ENCODE peak calls at places on chromosomes 7 and 10, in ten cellular contexts. O is foreskin fibroblast, R is GM20000, C is nephron progenitor cell, B is kidney epithelial cell, V is sigmoid colon, A is fibroblast of lung, T is cardiac fibroblast, Z is hepatocyte, P is tibial artery. Y is an unnamed sample.

GRCh38 chr7:2937701-2938513 is 93.8 kb upstream of the GNA12 start:
- DNase-seq in A (no peak), Z (no peak), R (no peak), B (no peak), P (no peak), T (no peak), C (no peak), V (peak; percentile 38), O (no peak), Y (peak; percentile 68)

GRCh38 chr7:132500727-132501410 is 75.4 kb downstream of the PLXNA4 start:
- DNase-seq in O (peak; percentile 44), B (no peak), A (peak; percentile 69), V (peak; percentile 80), Z (peak; percentile 41), C (no peak), P (peak; percentile 80), T (peak; percentile 51), R (no peak), Y (no peak)

GRCh38 chr7:90951986-90952648 is 312.1 kb upstream of the FZD1 start:
- DNase-seq in P (no peak), O (no peak), C (no peak), R (no peak), B (no peak), Z (no peak), V (no peak), A (no peak), T (no peak), Y (no peak)

GRCh38 chr10:116490028-116490662 is 55.6 kb upstream of the PNLIP start:
- DNase-seq in A (peak; percentile 8), R (peak; percentile 33), T (peak; percentile 41), V (no peak), P (no peak), Z (peak; percentile 53), C (no peak), B (no peak), O (peak; percentile 0), Y (no peak)

GRCh38 chr10:46097576-46098317 is 51.7 kb upstream of the MSMB start:
- DNase-seq in V (no peak), P (no peak), O (no peak), A (no peak), R (no peak), Z (no peak), B (no peak), C (no peak), T (no peak), Y (no peak)

GRCh38 chr7:98081351-98081750 is 25.3 kb upstream of the LMTK2 start:
- DNase-seq in O (no peak), P (no peak), A (no peak), B (no peak), C (no peak), Z (no peak), R (no peak), V (no peak), T (no peak), Y (no peak)

GRCh38 chr10:46310851-46311250 is 24.1 kb downstream of the ANTXRL start:
- DNase-seq in A (no peak), O (no peak), Z (no peak), C (no peak), V (peak; percentile 49), P (no peak), B (no peak), T (no peak), R (no peak), Y (no peak)

GRCh38 chr7:124072603-124073324 is 39.9 kb upstream of the TMEM229A start:
- DNase-seq in A (peak; percentile 82), P (no peak), O (peak; percentile 17), V (no peak), R (no peak), B (peak; percentile 25), T (peak; percentile 75), C (no peak), Z (peak; percentile 48), Y (no peak)

GRCh38 chr7:29243777-29244655 is 49.4 kb downstream of the CHN2 start:
- DNase-seq in T (no peak), O (no peak), A (no peak), P (no peak), C (no peak), V (no peak), Z (no peak), B (no peak), R (no peak), Y (no peak)

GRCh38 chr10:77406764-77407430 is 230.7 kb downstream of the KCNMA1 start:
- DNase-seq in R (no peak), P (no peak), O (no peak), T (no peak), A (no peak), Z (no peak), B (no peak), V (no peak), C (no peak), Y (no peak)

GRCh38 chr10:127012769-127013152 is 107.5 kb downstream of the DOCK1 start:
- DNase-seq in V (no peak), O (no peak), C (peak; percentile 21), T (no peak), B (peak; percentile 48), Z (peak; percentile 36), P (peak; percentile 36), A (peak; percentile 33), R (no peak), Y (no peak)

GRCh38 chr7:116730097-116731018 is 58.4 kb downstream of the MET start:
- DNase-seq in A (no peak), T (no peak), P (no peak), R (no peak), B (no peak), Z (no peak), C (no peak), O (no peak), V (no peak), Y (no peak)

GRCh38 chr10:100882251-100882643 is 30.5 kb upstream of the SLF2 start:
- DNase-seq in R (no peak), C (no peak), P (no peak), O (no peak), V (no peak), B (no peak), T (no peak), A (no peak), Z (no peak), Y (no peak)

GRCh38 chr10:100878291-100878910 is 34.4 kb upstream of the SLF2 start:
- DNase-seq in P (no peak), T (peak; percentile 82), V (no peak), R (peak; percentile 62), B (no peak), O (peak; percentile 61), C (peak; percentile 71), Z (peak; percentile 84), A (peak; percentile 59), Y (peak; percentile 59)

GRCh38 chr10:100877451-100877850 is 35.3 kb upstream of the SLF2 start:
- DNase-seq in O (no peak), Z (no peak), T (no peak), C (no peak), A (no peak), V (no peak), P (no peak), R (no peak), B (no peak), Y (peak; percentile 61)

GRCh38 chr10:100881552-100882250 is 31.1 kb upstream of the SLF2 start:
- DNase-seq in A (no peak), P (no peak), R (no peak), C (no peak), Z (no peak), V (no peak), O (no peak), T (no peak), B (no peak), Y (no peak)

DNA sequence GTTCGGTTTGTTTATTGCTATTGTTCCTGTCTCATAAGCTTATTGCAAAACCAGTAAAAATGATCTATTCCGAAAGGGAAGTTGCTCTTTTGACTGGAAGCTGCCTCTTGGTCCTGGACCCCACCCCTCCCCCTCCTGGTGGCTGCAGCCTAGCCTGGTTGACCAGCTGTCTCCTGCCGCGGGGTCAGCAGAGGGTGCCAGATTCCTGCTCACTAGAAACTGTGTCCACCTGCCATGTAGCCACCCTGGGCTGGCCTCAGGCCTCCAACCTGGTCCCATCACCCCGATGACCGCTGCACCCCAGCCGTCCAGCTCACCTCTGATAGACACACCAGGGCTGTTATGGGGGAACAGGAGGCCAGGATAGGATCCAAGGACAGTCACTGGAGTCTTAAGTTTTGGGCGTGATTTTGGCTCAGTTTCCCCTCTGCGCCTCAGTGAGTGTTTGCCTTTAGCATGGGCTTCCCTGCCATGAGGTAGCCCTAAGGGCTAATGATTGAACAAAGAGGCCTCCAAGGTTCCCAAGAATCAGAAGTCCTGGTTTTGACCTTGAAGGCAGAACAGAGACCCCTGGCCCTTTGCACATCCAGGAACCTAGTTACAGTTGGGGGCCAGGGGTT is 32.9 kb upstream of the SLF2 start:
- DNase-seq in O (no peak), T (no peak), R (no peak), C (peak; percentile 67), V (no peak), A (no peak), Z (no peak), B (no peak), P (no peak), Y (peak; percentile 75)
- TF ChIP-seq CTCF in O (no peak), T (no peak), R (no peak), C (no peak), V (no peak), A (no peak), Z (peak; percentile 6), B (peak; percentile 27), P (no peak), Y (no peak)

DNA sequence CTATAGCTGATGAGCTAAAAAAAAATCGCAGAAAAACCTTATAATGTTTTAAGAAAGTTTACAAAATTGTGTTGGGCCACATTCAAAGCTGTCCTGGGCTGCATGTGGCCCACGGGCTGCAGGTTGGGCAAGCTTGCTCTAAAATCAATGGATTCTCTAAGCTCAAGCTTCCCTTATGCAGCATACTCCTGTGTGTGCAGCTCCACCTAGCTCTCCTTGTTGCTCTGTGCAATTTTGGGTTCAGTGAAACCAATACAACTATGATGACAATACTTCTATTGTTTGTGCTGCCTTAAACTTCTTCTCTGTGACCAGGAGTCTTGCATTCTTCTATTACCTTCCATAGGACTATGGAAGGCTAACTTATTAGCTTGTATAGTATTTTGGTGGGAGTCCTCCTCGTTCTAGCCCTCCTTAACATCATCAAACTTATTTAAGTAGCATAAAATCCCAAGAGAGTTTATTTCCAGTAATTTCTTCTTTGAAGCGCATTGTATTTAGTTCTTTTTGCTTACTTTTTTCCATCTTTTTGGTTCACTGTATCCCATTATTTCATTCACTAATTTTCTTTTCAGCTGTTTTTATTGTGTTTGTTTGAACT is 170.9 kb upstream of the SMIM30 start:
- DNase-seq in B (no peak), V (no peak), Z (peak; percentile 39), A (peak; percentile 53), O (peak; percentile 7), P (no peak), R (peak; percentile 8), C (no peak), T (peak; percentile 71), Y (no peak)
- TF ChIP-seq CTCF in B (peak; percentile 34), V (no peak), Z (peak; percentile 49), A (peak; percentile 77), O (peak; percentile 82), P (peak; percentile 17), R (peak; percentile 46), C (no peak), T (peak; percentile 64), Y (peak; percentile 84)

GRCh38 chr7:157228864-157229422 is 90.2 kb downstream of the UBE3C start:
- DNase-seq in O (peak; percentile 25), A (peak; percentile 9), V (no peak), T (peak; percentile 48), B (no peak), R (peak; percentile 23), C (peak; percentile 26), Z (peak; percentile 19), P (no peak), Y (no peak)
- TF ChIP-seq CTCF in O (peak; percentile 59), A (peak; percentile 41), V (no peak), T (peak; percentile 54), B (peak; percentile 49), R (no peak), C (peak; percentile 24), Z (peak; percentile 29), P (peak; percentile 13), Y (peak; percentile 73)

GRCh38 chr10:119178371-119179119 is at the start of gene PRDX3:
- DNase-seq in C (peak; percentile 98), Z (peak; percentile 97), O (peak; percentile 84), V (peak; percentile 96), R (peak; percentile 94), A (peak; percentile 87), T (peak; percentile 90), B (peak; percentile 52), P (peak; percentile 96), Y (peak; percentile 97)
- TF ChIP-seq CTCF in C (no peak), Z (peak; percentile 24), O (no peak), V (peak; percentile 19), R (no peak), A (no peak), T (no peak), B (no peak), P (peak; percentile 26), Y (peak; percentile 49)